ENCODE peak calls at places on chromosomes 5 and 9, in ten cellular contexts. T is ovary; A is cardiac fibroblast; W is GM23338; H is activated CD8-positive, alpha-beta T cell treated with anti-CD3 and anti-CD28 coated beads for 36 hours; N is GM06990; G is fibroblast of mammary gland; R is choroid plexus epithelial cell; E is adrenal gland; I is SK-N-SH. P is an unnamed sample.

GRCh38 chr9:125189011-125189360 is 617 bp downstream of the PPP6C start:
- DNase-seq in T (no peak), A (peak; percentile 12), W (peak; percentile 63), H (peak; percentile 60), N (peak; percentile 47), G (no peak), R (peak; percentile 8), E (peak; percentile 52), I (peak; percentile 51), P (no peak)

GRCh38 chr9:113899205-113899604 is 23.1 kb downstream of the ZNF618 start:
- DNase-seq in T (no peak), A (no peak), W (no peak), H (no peak), N (no peak), G (no peak), R (no peak), E (no peak), I (no peak), P (no peak)

GRCh38 chr9:116632990-116633441 is 54.1 kb upstream of the TRIM32 start:
- DNase-seq in T (no peak), A (peak; percentile 66), W (no peak), H (no peak), N (no peak), G (peak; percentile 92), R (peak; percentile 51), E (no peak), I (no peak), P (peak; percentile 46)

GRCh38 chr5:5765066-5765465 is 342.6 kb downstream of the ICE1 start:
- DNase-seq in T (no peak), A (no peak), W (no peak), H (no peak), N (no peak), G (no peak), R (no peak), E (no peak), I (no peak), P (no peak)

GRCh38 chr9:3467593-3468219 is 58.1 kb downstream of the RFX3 start:
- DNase-seq in T (peak; percentile 41), A (peak; percentile 81), W (peak; percentile 79), H (peak; percentile 74), N (no peak), G (peak; percentile 72), R (peak; percentile 90), E (peak; percentile 67), I (peak; percentile 50), P (peak; percentile 77)

GRCh38 chr5:67612961-67613360 is 416.4 kb upstream of the CD180 start:
- DNase-seq in T (no peak), A (no peak), W (no peak), H (no peak), N (no peak), G (no peak), R (no peak), E (no peak), I (no peak), P (no peak)

GRCh38 chr9:28050046-28050445 is 476.8 kb upstream of the C9orf72 start:
- DNase-seq in T (no peak), A (no peak), W (no peak), H (no peak), N (no peak), G (peak; percentile 4), R (no peak), E (no peak), I (no peak), P (no peak)

GRCh38 chr5:86977185-86977584 is 290.5 kb upstream of the RASA1 start:
- DNase-seq in T (no peak), A (peak; percentile 37), W (no peak), H (no peak), N (no peak), G (peak; percentile 56), R (no peak), E (no peak), I (no peak), P (no peak)

GRCh38 chr5:170164087-170164486 is 58.4 kb downstream of the FOXI1 start:
- DNase-seq in T (no peak), A (no peak), W (no peak), H (no peak), N (no peak), G (no peak), R (no peak), E (no peak), I (no peak), P (no peak)

GRCh38 chr9:126376311-126376902 is 49.8 kb downstream of the MVB12B start:
- DNase-seq in T (no peak), A (no peak), W (no peak), H (no peak), N (no peak), G (no peak), R (no peak), E (no peak), I (no peak), P (no peak)

GRCh38 chr5:173515526-173515925 is 100.9 kb downstream of the BOD1 start:
- DNase-seq in T (no peak), A (peak; percentile 93), W (no peak), H (no peak), N (no peak), G (peak; percentile 97), R (peak; percentile 82), E (no peak), I (no peak), P (no peak)

GRCh38 chr5:174446988-174447387 is 277.4 kb upstream of the MSX2 start:
- DNase-seq in T (no peak), A (no peak), W (no peak), H (no peak), N (no peak), G (no peak), R (no peak), E (no peak), I (no peak), P (no peak)

GRCh38 chr9:130446111-130446861 is 1.5 kb downstream of the ASS1 start:
- DNase-seq in T (peak; percentile 95), A (peak; percentile 78), W (peak; percentile 45), H (peak; percentile 26), N (no peak), G (peak; percentile 98), R (peak; percentile 94), E (peak; percentile 95), I (peak; percentile 81), P (peak; percentile 55)

GRCh38 chr5:149030392-149030791 is 32.5 kb downstream of the SH3TC2 start:
- DNase-seq in T (no peak), A (no peak), W (no peak), H (no peak), N (no peak), G (no peak), R (peak; percentile 93), E (no peak), I (no peak), P (peak; percentile 24)

GRCh38 chr9:8907863-8908262 is 1108.3 kb upstream of the DMAC1 start:
- DNase-seq in T (no peak), A (peak; percentile 12), W (no peak), H (no peak), N (no peak), G (peak; percentile 14), R (no peak), E (no peak), I (no peak), P (no peak)

GRCh38 chr9:107827304-107827703 is 337.7 kb upstream of the KLF4 start:
- DNase-seq in T (no peak), A (no peak), W (no peak), H (no peak), N (peak; percentile 20), G (no peak), R (no peak), E (peak; percentile 58), I (no peak), P (no peak)

GRCh38 chr9:88414298-88414697 is 26.1 kb downstream of the SPIN1 start:
- DNase-seq in T (no peak), A (no peak), W (no peak), H (no peak), N (no peak), G (no peak), R (no peak), E (no peak), I (no peak), P (no peak)

GRCh38 chr5:52283221-52283620 is 504.5 kb upstream of the ITGA1 start:
- DNase-seq in T (no peak), A (no peak), W (no peak), H (no peak), N (no peak), G (no peak), R (peak; percentile 1), E (peak; percentile 78), I (no peak), P (no peak)

GRCh38 chr9:407255-407654 is 192.6 kb downstream of the DOCK8 start:
- DNase-seq in T (no peak), A (no peak), W (no peak), H (no peak), N (no peak), G (no peak), R (no peak), E (no peak), I (no peak), P (no peak)
- TF ChIP-seq CTCF in T (no peak), A (no peak), W (peak; percentile 36), H (no peak), N (no peak), G (no peak), R (no peak), E (no peak), I (no peak), P (no peak)

DNA sequence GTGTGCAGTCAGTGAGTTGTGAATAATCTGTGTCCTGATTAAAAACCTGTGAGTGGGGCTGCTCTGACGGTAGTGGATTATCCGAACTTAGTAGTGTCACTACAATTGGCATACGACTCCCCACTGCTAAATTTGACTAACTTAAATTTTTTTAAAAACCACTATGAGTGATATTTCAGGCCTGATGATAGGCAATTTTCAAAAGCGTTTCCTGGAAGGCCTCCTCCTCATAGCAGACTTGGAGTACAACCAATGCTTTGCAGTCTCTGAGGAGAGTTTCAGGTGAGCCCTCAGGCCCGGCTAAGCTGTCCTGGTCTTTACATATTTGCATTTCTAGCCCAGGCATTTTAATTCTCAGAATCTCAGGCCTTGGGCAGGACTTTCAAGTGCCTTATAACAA is 10.8 kb downstream of the BTNL8 start:
- DNase-seq in T (no peak), A (no peak), W (no peak), H (no peak), N (no peak), G (no peak), R (no peak), E (no peak), I (no peak), P (no peak)
- TF ChIP-seq CTCF in T (no peak), A (no peak), W (no peak), H (no peak), N (no peak), G (no peak), R (no peak), E (no peak), I (no peak), P (no peak)

DNA sequence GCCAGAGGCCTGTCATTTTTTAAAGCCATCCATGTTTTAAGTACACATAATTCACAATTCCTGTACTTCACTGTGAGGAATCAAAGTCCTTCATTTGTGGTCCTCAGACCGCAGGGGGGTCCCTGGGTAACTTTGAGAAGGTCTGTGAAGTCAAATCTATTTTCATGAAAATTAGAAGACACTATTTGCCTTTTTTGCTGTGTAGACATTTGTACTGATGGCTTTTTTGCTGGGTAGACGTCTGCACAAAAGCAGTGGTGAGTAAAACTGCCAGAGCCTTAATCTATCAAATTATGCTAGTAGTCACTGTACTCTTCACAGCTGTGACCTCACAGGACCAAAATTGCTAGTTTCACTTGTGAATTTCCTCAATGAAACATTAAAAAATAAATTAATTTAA is 25.7 kb downstream of the PRUNE2 start:
- DNase-seq in T (no peak), A (no peak), W (no peak), H (no peak), N (no peak), G (no peak), R (no peak), E (no peak), I (no peak), P (no peak)
- TF ChIP-seq CTCF in T (no peak), A (no peak), W (no peak), H (no peak), N (no peak), G (no peak), R (no peak), E (no peak), I (no peak), P (no peak)

GRCh38 chr5:155746340-155747038 is 580.5 kb upstream of the SGCD start:
- DNase-seq in T (no peak), A (no peak), W (peak; percentile 15), H (no peak), N (no peak), G (no peak), R (no peak), E (no peak), I (no peak), P (no peak)
- TF ChIP-seq CTCF in T (no peak), A (no peak), W (peak; percentile 22), H (no peak), N (no peak), G (no peak), R (no peak), E (no peak), I (no peak), P (no peak)